ENCODE peak calls at places on chromosomes 3 and 15, in four cellular contexts. One of them, this sample, is unnamed.

GRCh38 chr15:83356516-83357399 is 72.3 kb upstream of the BNC1 start:
- DNase-seq in lower lobe of right lung: no peak
- DNase-seq in endodermal cell: no peak
- DNase-seq in cardiac muscle cell: no peak
- DNase-seq in this sample: no peak

GRCh38 chr3:193732391-193732790 is 139.4 kb downstream of the OPA1 start:
- DNase-seq in lower lobe of right lung: no peak
- DNase-seq in endodermal cell: no peak
- DNase-seq in cardiac muscle cell: no peak
- DNase-seq in this sample: no peak

GRCh38 chr3:134009345-134010000 is 20.3 kb downstream of the SLCO2A1 start:
- DNase-seq in lower lobe of right lung: no peak
- DNase-seq in endodermal cell: no peak
- DNase-seq in cardiac muscle cell: no peak
- DNase-seq in this sample: no peak

GRCh38 chr3:144754076-144754783 is 782.6 kb downstream of the DIPK2A start:
- DNase-seq in lower lobe of right lung: no peak
- DNase-seq in endodermal cell: no peak
- DNase-seq in cardiac muscle cell: no peak
- DNase-seq in this sample: peak; percentile 42

GRCh38 chr3:170320471-170321121 is 36.9 kb upstream of the SKIL start:
- DNase-seq in lower lobe of right lung: no peak
- DNase-seq in endodermal cell: peak; percentile 71
- DNase-seq in cardiac muscle cell: no peak
- DNase-seq in this sample: no peak

GRCh38 chr3:100457811-100458210 is 34.6 kb upstream of the TMEM45A start:
- DNase-seq in lower lobe of right lung: no peak
- DNase-seq in endodermal cell: no peak
- DNase-seq in cardiac muscle cell: no peak
- DNase-seq in this sample: no peak

GRCh38 chr3:45440562-45440961 is 52.2 kb downstream of the LARS2 start:
- DNase-seq in lower lobe of right lung: no peak
- DNase-seq in endodermal cell: no peak
- DNase-seq in cardiac muscle cell: no peak
- DNase-seq in this sample: no peak

GRCh38 chr15:61768131-61768530 is 292.1 kb downstream of the VPS13C start:
- DNase-seq in lower lobe of right lung: no peak
- DNase-seq in endodermal cell: no peak
- DNase-seq in cardiac muscle cell: no peak
- DNase-seq in this sample: no peak

GRCh38 chr3:10142707-10143560 is 1.4 kb downstream of the VHL start:
- DNase-seq in lower lobe of right lung: no peak
- DNase-seq in endodermal cell: peak; percentile 56
- DNase-seq in cardiac muscle cell: no peak
- DNase-seq in this sample: peak; percentile 61

GRCh38 chr15:75309711-75310110 is 26.2 kb upstream of the COMMD4 start:
- DNase-seq in lower lobe of right lung: no peak
- DNase-seq in endodermal cell: peak; percentile 2
- DNase-seq in cardiac muscle cell: no peak
- DNase-seq in this sample: no peak

GRCh38 chr3:61372723-61373122 is 121.5 kb upstream of the FHIT start:
- DNase-seq in lower lobe of right lung: no peak
- DNase-seq in endodermal cell: no peak
- DNase-seq in cardiac muscle cell: no peak
- DNase-seq in this sample: no peak

GRCh38 chr15:85379403-85380131 is 836 bp upstream of the AKAP13 start:
- DNase-seq in lower lobe of right lung: no peak
- DNase-seq in endodermal cell: peak; percentile 62
- DNase-seq in cardiac muscle cell: no peak
- DNase-seq in this sample: peak; percentile 59

GRCh38 chr3:67094769-67095168 is 96.7 kb downstream of the KBTBD8 start:
- DNase-seq in lower lobe of right lung: no peak
- DNase-seq in endodermal cell: no peak
- DNase-seq in cardiac muscle cell: peak; percentile 35
- DNase-seq in this sample: no peak

GRCh38 chr15:42073418-42073817 is 20.9 kb downstream of the PLA2G4D start:
- DNase-seq in lower lobe of right lung: no peak
- DNase-seq in endodermal cell: no peak
- DNase-seq in cardiac muscle cell: no peak
- DNase-seq in this sample: no peak

GRCh38 chr3:177150970-177151627 is 46.2 kb downstream of the TBL1XR1 start:
- DNase-seq in lower lobe of right lung: no peak
- DNase-seq in endodermal cell: no peak
- DNase-seq in cardiac muscle cell: peak; percentile 32
- DNase-seq in this sample: peak; percentile 77

GRCh38 chr15:82231233-82231632 is 31.3 kb downstream of the EFL1 start:
- DNase-seq in lower lobe of right lung: no peak
- DNase-seq in endodermal cell: no peak
- DNase-seq in cardiac muscle cell: no peak
- DNase-seq in this sample: no peak

DNA sequence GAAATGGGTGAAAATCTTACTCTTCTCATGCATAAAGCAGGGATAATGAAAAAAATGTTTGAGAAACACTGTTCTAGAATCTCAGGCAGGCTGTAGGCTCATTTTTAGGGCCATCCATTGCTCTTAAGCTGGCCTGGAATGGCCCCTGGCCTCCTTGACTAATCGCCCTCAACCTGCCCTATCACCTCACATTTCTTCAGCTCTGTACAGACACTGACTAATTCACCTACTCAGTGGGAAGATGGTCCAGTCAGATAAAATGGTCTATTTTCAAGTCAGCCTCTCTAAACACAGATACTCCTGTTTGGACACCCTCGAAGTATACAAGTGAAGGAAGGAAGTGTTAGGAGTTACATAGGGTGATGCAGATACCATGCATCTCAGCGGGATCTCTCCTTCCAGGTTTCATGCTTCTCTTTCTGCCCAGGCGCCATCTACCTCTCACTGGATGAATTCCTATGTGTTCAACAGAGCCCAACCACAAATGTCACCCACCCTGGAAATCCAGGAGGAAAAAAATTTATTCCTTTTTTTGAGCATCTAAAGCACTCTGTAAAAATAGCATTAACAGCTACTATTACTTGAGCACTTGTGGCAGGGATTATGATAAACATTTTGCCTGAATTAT is 12.1 kb downstream of the FMN1 start:
- DNase-seq in lower lobe of right lung: no peak
- DNase-seq in endodermal cell: peak; percentile 58
- DNase-seq in cardiac muscle cell: no peak
- DNase-seq in this sample: no peak
- TF ChIP-seq CTCF in lower lobe of right lung: no peak
- TF ChIP-seq CTCF in endodermal cell: peak; percentile 59
- TF ChIP-seq CTCF in cardiac muscle cell: no peak
- TF ChIP-seq CTCF in this sample: no peak

DNA sequence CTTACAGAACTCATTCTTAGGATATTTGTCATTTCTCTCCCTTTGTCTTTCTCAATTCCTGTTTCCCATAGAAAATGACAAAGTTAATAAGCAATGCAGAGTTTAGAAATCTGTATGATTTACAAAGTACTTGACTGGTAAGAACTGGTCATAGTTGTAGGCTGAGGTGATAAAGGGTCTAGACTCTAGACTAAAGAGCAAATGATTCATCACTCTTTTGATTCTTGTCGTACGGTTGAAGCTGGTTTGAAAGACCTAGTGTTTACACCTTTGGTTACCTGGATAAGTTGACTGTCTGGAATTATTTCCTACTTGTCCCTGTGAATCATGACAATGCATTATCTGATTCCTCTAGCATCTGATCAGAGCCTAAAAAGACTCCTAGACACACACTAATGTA is 58.9 kb upstream of the TP63 start:
- DNase-seq in lower lobe of right lung: no peak
- DNase-seq in endodermal cell: no peak
- DNase-seq in cardiac muscle cell: no peak
- DNase-seq in this sample: peak; percentile 34
- H3K4me3 ChIP-seq in lower lobe of right lung: no peak overlapping the region
- H3K4me3 ChIP-seq in endodermal cell: no peak overlapping the region
- H3K4me3 ChIP-seq in cardiac muscle cell: no peak overlapping the region
- H3K4me3 ChIP-seq in this sample: no peak overlapping the region

DNA sequence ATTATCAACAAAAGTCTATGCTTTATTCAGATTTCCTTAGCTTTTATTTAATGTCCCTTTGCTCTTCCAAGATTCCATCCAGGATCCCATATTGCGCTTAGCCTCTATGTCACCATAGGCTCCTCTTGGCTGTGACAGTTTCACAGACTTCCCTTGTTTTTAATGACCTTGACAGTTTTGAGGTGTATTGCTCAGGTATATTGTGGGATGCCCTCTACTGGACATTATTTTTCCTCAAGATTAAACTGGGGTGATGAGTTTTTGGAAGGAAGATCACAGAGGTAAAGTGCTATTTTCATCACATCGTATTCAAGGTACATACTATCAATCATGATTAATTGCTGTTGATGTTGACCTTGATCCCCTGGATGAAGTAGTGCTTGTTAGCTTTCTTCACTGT is 99.1 kb upstream of the SMAD3 start:
- DNase-seq in lower lobe of right lung: no peak
- DNase-seq in endodermal cell: no peak
- DNase-seq in cardiac muscle cell: no peak
- DNase-seq in this sample: no peak
- TF ChIP-seq CTCF in lower lobe of right lung: peak; percentile 10
- TF ChIP-seq CTCF in endodermal cell: peak; percentile 65
- TF ChIP-seq CTCF in cardiac muscle cell: peak; percentile 4
- TF ChIP-seq CTCF in this sample: no peak

DNA sequence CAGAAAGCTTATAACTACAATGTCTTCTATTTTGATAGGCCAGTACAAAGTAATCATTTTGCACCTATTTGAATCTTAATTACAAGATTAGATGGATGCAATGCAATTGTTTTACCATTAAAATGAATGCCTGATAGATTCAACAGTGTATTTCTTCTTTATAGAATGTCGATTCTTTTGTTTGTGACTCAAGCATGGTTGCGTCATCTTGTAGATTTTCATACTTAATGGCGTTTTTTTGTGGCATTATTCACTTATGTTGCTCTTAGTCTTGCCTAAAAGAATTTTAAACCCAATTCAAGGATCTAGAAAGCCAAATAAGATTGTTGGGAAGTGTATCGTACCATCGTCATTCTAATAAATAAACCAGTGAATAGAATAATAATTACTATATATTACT is 21.4 kb downstream of the ZBTB38 start:
- DNase-seq in lower lobe of right lung: no peak
- DNase-seq in endodermal cell: no peak
- DNase-seq in cardiac muscle cell: no peak
- DNase-seq in this sample: no peak
- H3K4me3 ChIP-seq in lower lobe of right lung: no peak overlapping the region
- H3K4me3 ChIP-seq in endodermal cell: no peak overlapping the region
- H3K4me3 ChIP-seq in cardiac muscle cell: no peak overlapping the region
- H3K4me3 ChIP-seq in this sample: peak overlapping the region; percentile 81

GRCh38 chr3:8623741-8624140 is 20.9 kb downstream of the SSUH2 start:
- DNase-seq in lower lobe of right lung: no peak
- DNase-seq in endodermal cell: no peak
- DNase-seq in cardiac muscle cell: no peak
- DNase-seq in this sample: no peak

GRCh38 chr3:8621141-8621540 is 23.5 kb downstream of the SSUH2 start:
- DNase-seq in lower lobe of right lung: no peak
- DNase-seq in endodermal cell: no peak
- DNase-seq in cardiac muscle cell: no peak
- DNase-seq in this sample: no peak

GRCh38 chr3:8621872-8622271 is 22.7 kb downstream of the SSUH2 start:
- DNase-seq in lower lobe of right lung: no peak
- DNase-seq in endodermal cell: no peak
- DNase-seq in cardiac muscle cell: no peak
- DNase-seq in this sample: no peak

GRCh38 chr3:8624612-8625011 is 20.0 kb downstream of the SSUH2 start:
- DNase-seq in lower lobe of right lung: no peak
- DNase-seq in endodermal cell: no peak
- DNase-seq in cardiac muscle cell: no peak
- DNase-seq in this sample: no peak

GRCh38 chr3:8622873-8623725 is 21.5 kb downstream of the SSUH2 start:
- DNase-seq in lower lobe of right lung: peak; percentile 66
- DNase-seq in endodermal cell: peak; percentile 95
- DNase-seq in cardiac muscle cell: peak; percentile 88
- DNase-seq in this sample: peak; percentile 69
- TF ChIP-seq CTCF in lower lobe of right lung: peak; percentile 91
- TF ChIP-seq CTCF in endodermal cell: peak; percentile 99
- TF ChIP-seq CTCF in cardiac muscle cell: peak; percentile 93
- TF ChIP-seq CTCF in this sample: peak; percentile 91

GRCh38 chr15:25408929-25409328 is 29.9 kb downstream of the UBE3A start:
- DNase-seq in lower lobe of right lung: no peak
- DNase-seq in endodermal cell: no peak
- DNase-seq in cardiac muscle cell: no peak
- DNase-seq in this sample: no peak
- H3K4me3 ChIP-seq in lower lobe of right lung: no peak overlapping the region
- H3K4me3 ChIP-seq in endodermal cell: no peak overlapping the region
- H3K4me3 ChIP-seq in cardiac muscle cell: no peak overlapping the region
- H3K4me3 ChIP-seq in this sample: no peak overlapping the region

DNA sequence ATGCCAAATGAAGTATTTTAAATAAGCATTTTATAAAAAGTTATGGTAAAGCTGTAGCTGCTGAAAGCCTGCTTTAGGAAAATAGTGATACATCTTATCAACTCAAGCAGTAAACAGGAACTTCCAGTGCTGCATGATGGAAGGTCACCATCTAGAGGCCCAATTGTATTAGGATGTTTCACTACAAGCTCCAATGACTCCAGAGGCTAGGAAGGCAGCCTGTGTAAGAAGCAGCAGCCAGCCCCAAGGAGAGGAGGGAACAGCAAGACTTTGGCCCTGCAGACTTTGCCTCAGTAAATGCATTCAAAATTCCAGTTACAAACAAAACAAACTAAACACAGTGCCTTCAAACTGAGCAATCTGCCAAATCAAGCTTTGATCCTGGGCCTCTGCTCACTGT is 32.1 kb downstream of the ILDR1 start:
- DNase-seq in lower lobe of right lung: no peak
- DNase-seq in endodermal cell: peak; percentile 66
- DNase-seq in cardiac muscle cell: peak; percentile 26
- DNase-seq in this sample: no peak
- TF ChIP-seq CTCF in lower lobe of right lung: no peak
- TF ChIP-seq CTCF in endodermal cell: peak; percentile 60
- TF ChIP-seq CTCF in cardiac muscle cell: peak; percentile 7
- TF ChIP-seq CTCF in this sample: no peak

DNA sequence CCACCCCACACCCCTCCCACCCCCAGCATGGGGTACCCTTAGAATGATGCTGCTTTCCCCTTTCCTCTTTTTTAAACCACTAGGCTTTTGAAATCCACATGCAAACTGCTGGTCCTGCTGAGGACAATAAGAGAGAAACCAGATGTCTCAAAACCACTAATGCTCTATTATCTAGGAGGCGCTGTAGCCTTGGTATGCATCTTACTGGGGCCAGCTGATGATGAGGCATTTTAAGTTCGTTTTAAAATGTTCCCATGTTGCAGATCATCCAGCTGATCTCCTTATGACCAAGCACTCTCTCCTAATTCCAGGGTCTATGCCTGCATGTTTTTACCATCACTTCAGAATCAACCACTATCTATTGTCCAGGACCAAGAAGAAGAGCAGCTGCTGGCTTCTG is 1.3 kb downstream of the NME9 start:
- DNase-seq in lower lobe of right lung: no peak
- DNase-seq in endodermal cell: no peak
- DNase-seq in cardiac muscle cell: peak; percentile 34
- DNase-seq in this sample: no peak
- H3K4me3 ChIP-seq in lower lobe of right lung: peak overlapping the region; percentile 66
- H3K4me3 ChIP-seq in endodermal cell: no peak overlapping the region
- H3K4me3 ChIP-seq in cardiac muscle cell: no peak overlapping the region
- H3K4me3 ChIP-seq in this sample: no peak overlapping the region

DNA sequence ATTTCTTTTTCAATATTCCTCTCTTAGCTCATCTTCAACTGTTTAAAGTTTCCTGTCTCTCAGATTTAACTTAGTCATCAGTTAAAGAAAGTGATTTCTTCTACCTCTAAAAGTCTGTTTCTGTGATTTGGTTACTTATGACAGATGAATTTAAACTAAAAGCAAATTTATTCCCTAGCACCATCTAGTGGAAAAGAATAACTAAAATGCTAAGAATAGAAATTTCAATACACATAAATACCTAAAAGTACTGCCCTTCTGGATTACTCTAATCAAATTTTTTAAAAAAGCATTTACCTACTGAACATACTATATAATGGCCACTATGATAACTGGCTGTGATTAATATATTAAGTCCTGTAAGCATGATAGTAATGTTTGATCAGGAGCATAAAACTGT is 14.0 kb upstream of the ZCWPW2 start:
- DNase-seq in lower lobe of right lung: no peak
- DNase-seq in endodermal cell: no peak
- DNase-seq in cardiac muscle cell: no peak
- DNase-seq in this sample: no peak
- TF ChIP-seq CTCF in lower lobe of right lung: no peak
- TF ChIP-seq CTCF in endodermal cell: peak; percentile 40
- TF ChIP-seq CTCF in cardiac muscle cell: peak; percentile 44
- TF ChIP-seq CTCF in this sample: no peak